ENCODE peak calls at places on chromosome 5, in four cellular contexts. E is neuronal stem cell; Y is colonic mucosa; K is CD8-positive, alpha-beta T cell. D is an unnamed sample.
A peak's percentile ranks its signal among the peaks of the same experiment; 100 is the strongest.

GRCh38 chr5:151463137-151464029 is 16.0 kb downstream of the SLC36A1 start:
- DNase-seq in E (no peak), Y (peak; percentile 44), K (no peak), D (no peak)

GRCh38 chr5:116959843-116960242 is 385.2 kb upstream of the SEMA6A start:
- DNase-seq in K (no peak), Y (no peak), E (no peak), D (no peak)

GRCh38 chr5:87302061-87302460 is 34.4 kb downstream of the RASA1 start:
- DNase-seq in K (no peak), Y (no peak), E (no peak), D (no peak)

GRCh38 chr5:33855396-33855795 is 36.4 kb downstream of the ADAMTS12 start:
- DNase-seq in Y (no peak), E (no peak), K (no peak), D (no peak)

GRCh38 chr5:170219615-170220014 is 13.2 kb upstream of the C5orf58 start:
- DNase-seq in K (no peak), E (no peak), Y (no peak), D (no peak)

GRCh38 chr5:107570805-107571531 is 99.8 kb downstream of the EFNA5 start:
- DNase-seq in E (no peak), Y (peak; percentile 61), K (no peak), D (no peak)

GRCh38 chr5:154086641-154087040 is 47.9 kb downstream of the MFAP3 start:
- DNase-seq in E (no peak), K (no peak), Y (no peak), D (no peak)

GRCh38 chr5:40278881-40279280 is 400.8 kb upstream of the PTGER4 start:
- DNase-seq in E (no peak), Y (no peak), K (no peak), D (no peak)

GRCh38 chr5:139746691-139747582 is 48.7 kb upstream of the PSD2 start:
- DNase-seq in K (peak; percentile 50), Y (no peak), E (no peak), D (no peak)

GRCh38 chr5:6900828-6901227 is 187.6 kb downstream of the TENT4A start:
- DNase-seq in K (no peak), E (no peak), Y (peak; percentile 47), D (no peak)

GRCh38 chr5:78699565-78700143 is 51.1 kb upstream of the LHFPL2 start:
- DNase-seq in Y (peak; percentile 42), E (no peak), K (no peak), D (peak; percentile 27)

GRCh38 chr5:72032769-72033168 is 74.5 kb upstream of the MAP1B start:
- DNase-seq in E (peak; percentile 71), K (no peak), Y (no peak), D (no peak)

GRCh38 chr5:2607622-2608021 is 143.9 kb downstream of the IRX2 start:
- DNase-seq in Y (no peak), E (no peak), K (no peak), D (no peak)

GRCh38 chr5:4246447-4246846 is 650.8 kb downstream of the IRX1 start:
- DNase-seq in Y (no peak), K (no peak), E (no peak), D (no peak)

GRCh38 chr5:38636626-38637025 is 80.2 kb upstream of the LIFR start:
- DNase-seq in E (no peak), K (no peak), Y (no peak), D (no peak)

GRCh38 chr5:111631328-111631727 is 119.0 kb upstream of the STARD4 start:
- DNase-seq in Y (no peak), E (no peak), K (no peak), D (no peak)

GRCh38 chr5:4420177-4420576 is 720.0 kb upstream of the ADAMTS16 start:
- DNase-seq in K (no peak), E (no peak), Y (no peak), D (no peak)

GRCh38 chr5:59348189-59348588 is 545.3 kb downstream of the PDE4D start:
- DNase-seq in K (no peak), E (no peak), Y (no peak), D (no peak)

GRCh38 chr5:21817668-21818419 is 1035.3 kb downstream of the CDH12 start:
- DNase-seq in K (no peak), E (no peak), Y (no peak), D (no peak)

GRCh38 chr5:107542831-107543231 is 127.9 kb downstream of the EFNA5 start:
- DNase-seq in K (no peak), Y (peak; percentile 36), E (no peak), D (no peak)

GRCh38 chr5:176653401-176653800 is 6.1 kb downstream of the TSPAN17 start:
- DNase-seq in K (no peak), Y (no peak), E (no peak), D (peak; percentile 48)

GRCh38 chr5:74950836-74951515 is 84.8 kb upstream of the FAM169A start:
- DNase-seq in Y (no peak), K (no peak), E (no peak), D (no peak)

GRCh38 chr5:147918899-147919298 is 12.6 kb upstream of the C5orf46 start:
- DNase-seq in Y (no peak), E (no peak), K (no peak), D (no peak)

GRCh38 chr5:156481741-156482140 is 154.8 kb downstream of the SGCD start:
- DNase-seq in E (no peak), K (no peak), Y (no peak), D (no peak)

GRCh38 chr5:33736510-33736909 is 155.3 kb downstream of the ADAMTS12 start:
- DNase-seq in Y (no peak), E (no peak), K (no peak), D (no peak)

GRCh38 chr5:16600397-16600796 is 16.4 kb downstream of the RETREG1 start:
- DNase-seq in Y (peak; percentile 23), K (no peak), E (no peak), D (peak; percentile 77)

GRCh38 chr5:15249152-15249551 is 250.8 kb upstream of the FBXL7 start:
- DNase-seq in E (no peak), K (no peak), Y (no peak), D (no peak)

GRCh38 chr5:147417133-147417813 is 92.6 kb downstream of the DPYSL3 start:
- DNase-seq in Y (peak; percentile 86), K (no peak), E (no peak), D (no peak)

GRCh38 chr5:18975624-18976023 is 1012.4 kb downstream of the CDH18 start:
- DNase-seq in K (no peak), Y (no peak), E (no peak), D (no peak)

GRCh38 chr5:93941897-93942296 is 200.5 kb upstream of the POU5F2 start:
- DNase-seq in E (no peak), K (no peak), Y (no peak), D (no peak)

GRCh38 chr5:94969174-94969573 is 315.7 kb downstream of the MCTP1 start:
- DNase-seq in E (no peak), Y (no peak), K (no peak), D (no peak)

GRCh38 chr5:115455241-115455640 is 89.3 kb downstream of the FEM1C start:
- DNase-seq in Y (no peak), K (no peak), E (no peak), D (no peak)

GRCh38 chr5:1750469-1750868 is 49.2 kb downstream of the MRPL36 start:
- DNase-seq in Y (no peak), E (no peak), K (no peak), D (no peak)

GRCh38 chr5:18305288-18305899 is 671.1 kb downstream of the TAF11L14 start:
- DNase-seq in K (no peak), E (peak; percentile 21), Y (no peak), D (no peak)

GRCh38 chr5:96871022-96871388 is 5.3 kb upstream of the ERAP2 start:
- DNase-seq in Y (no peak), E (no peak), K (no peak), D (no peak)

GRCh38 chr5:43270686-43271085 is 42.5 kb downstream of the HMGCS1 start:
- DNase-seq in Y (no peak), K (no peak), E (no peak), D (no peak)

GRCh38 chr5:157571357-157571827 is 4.2 kb downstream of the ADAM19 start:
- DNase-seq in Y (no peak), E (no peak), K (no peak), D (no peak)

GRCh38 chr5:157575096-157575872 is at the start of gene ADAM19:
- DNase-seq in K (no peak), E (peak; percentile 69), Y (no peak), D (no peak)

GRCh38 chr5:157578079-157578780 is 2.7 kb upstream of the ADAM19 start:
- DNase-seq in K (no peak), E (no peak), Y (no peak), D (no peak)

GRCh38 chr5:157576678-157577077 is 1.1 kb upstream of the ADAM19 start:
- DNase-seq in E (no peak), K (no peak), Y (no peak), D (no peak)

DNA sequence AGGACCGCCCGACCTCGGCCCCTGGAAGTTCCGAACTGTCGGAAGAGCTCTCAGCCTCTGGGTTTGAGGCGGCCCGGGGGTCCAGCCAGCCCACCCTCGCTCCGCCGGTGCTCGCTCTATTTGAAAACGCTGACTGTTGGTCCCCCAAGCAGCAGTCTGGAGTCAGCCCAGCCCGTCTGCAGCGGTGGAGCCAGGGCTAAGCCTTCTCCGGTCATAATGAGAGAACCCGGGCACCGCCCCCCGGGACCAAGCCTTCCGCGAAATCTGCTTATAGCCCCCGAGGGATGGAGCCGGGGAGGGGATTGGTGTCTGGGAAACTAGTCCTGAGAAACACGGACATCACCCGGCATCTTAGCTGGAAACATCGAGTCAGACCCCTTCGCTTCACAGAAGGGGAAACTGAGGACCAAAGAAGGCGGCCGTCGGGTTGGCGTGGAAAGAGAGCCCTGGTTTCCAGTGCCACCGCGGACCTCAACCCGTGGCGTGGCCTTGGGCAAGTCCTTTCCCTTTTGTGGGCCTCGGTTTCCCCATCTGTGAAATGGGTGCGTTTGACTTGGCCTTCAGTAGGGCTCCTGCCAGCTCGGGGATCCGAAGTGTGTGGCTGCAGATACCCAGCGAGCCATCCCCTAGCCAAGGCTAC is 999 bp downstream of the ADAM19 start:
- DNase-seq in Y (peak; percentile 29), K (no peak), E (no peak), D (no peak)
- H3K27ac ChIP-seq in Y (peak overlapping the region; percentile 77), K (no peak overlapping the region), E (peak overlapping the region; percentile 54), D (no peak overlapping the region)

GRCh38 chr5:11012295-11012694 is 251.3 kb upstream of the DAP start:
- DNase-seq in E (no peak), Y (no peak), K (no peak), D (no peak)

GRCh38 chr5:11007251-11007650 is 246.2 kb upstream of the DAP start:
- DNase-seq in E (no peak), K (no peak), Y (no peak), D (no peak)

GRCh38 chr5:11013793-11014192 is 252.8 kb upstream of the DAP start:
- DNase-seq in K (no peak), Y (no peak), E (no peak), D (no peak)

DNA sequence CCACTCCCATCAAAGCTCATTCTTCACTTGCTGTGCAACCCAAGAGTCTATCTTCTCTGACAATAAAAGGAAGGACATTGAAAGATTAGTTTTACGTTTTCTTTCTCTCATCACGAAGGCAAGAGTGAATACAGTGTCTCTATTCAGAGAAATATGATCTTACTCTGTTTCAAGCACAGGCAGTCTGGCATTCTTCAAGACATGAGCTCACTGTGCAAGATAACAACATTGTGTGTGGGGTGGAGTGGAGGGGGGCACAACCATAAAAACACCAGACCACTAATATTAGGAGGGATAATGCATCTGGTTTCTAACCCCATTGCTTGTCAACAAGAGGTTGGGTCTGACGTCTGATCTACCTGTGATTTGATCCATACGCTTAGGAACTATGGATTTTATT is 249.8 kb upstream of the DAP start:
- DNase-seq in K (no peak), E (no peak), Y (no peak), D (no peak)
- H3K27ac ChIP-seq in K (no peak overlapping the region), E (no peak overlapping the region), Y (no peak overlapping the region), D (no peak overlapping the region)

GRCh38 chr5:137888875-137889759 is at the start of gene PKD2L2:
- DNase-seq in K (peak; percentile 62), Y (peak; percentile 65), E (peak; percentile 23), D (peak; percentile 51)
- H3K27ac ChIP-seq in K (peak within 1 kb of the TSS; percentile 81), Y (peak within 1 kb of the TSS; percentile 51), E (no peak within 1 kb of the TSS), D (peak within 1 kb of the TSS; percentile 98)

GRCh38 chr5:54049963-54050362 is 260.4 kb downstream of the ARL15 start:
- DNase-seq in E (no peak), Y (no peak), K (no peak), D (no peak)
- H3K27ac ChIP-seq in E (no peak overlapping the region), Y (no peak overlapping the region), K (no peak overlapping the region), D (no peak overlapping the region)

D was measured in caudate nucleus.